ENCODE peak calls at places on chromosomes 13 and 19, in five cellular contexts. E is GM23338; N is stomach; A is CD8-positive, alpha-beta T cell; T is mesendoderm. S is an unnamed sample.

GRCh38 chr19:45305421-45305820 is 17.3 kb downstream of the CKM start:
- DNase-seq in E (peak; percentile 69), N (no peak), A (no peak), T (peak; percentile 61), S (no peak)

GRCh38 chr13:79936368-79937136 is 404.4 kb downstream of the SPRY2 start:
- DNase-seq in E (no peak), N (no peak), A (no peak), T (peak; percentile 37), S (peak; percentile 32)

GRCh38 chr19:20776083-20777076 is at the start of gene ZNF66:
- DNase-seq in E (peak; percentile 100), N (peak; percentile 98), A (peak; percentile 95), T (peak; percentile 99), S (peak; percentile 97)

GRCh38 chr19:47573076-47574026 is at the start of gene ZNF541:
- DNase-seq in E (peak; percentile 43), N (peak; percentile 61), A (peak; percentile 85), T (no peak), S (peak; percentile 38)

GRCh38 chr19:2309734-2310362 is 1.9 kb upstream of the LINGO3 start:
- DNase-seq in E (no peak), N (no peak), A (no peak), T (no peak), S (no peak)

GRCh38 chr19:8451885-8452284 is 7.1 kb downstream of the HNRNPM start:
- DNase-seq in E (no peak), N (no peak), A (peak; percentile 19), T (peak; percentile 76), S (no peak)

GRCh38 chr13:31046711-31047279 is 114.3 kb downstream of the TEX26 start:
- DNase-seq in E (no peak), N (no peak), A (no peak), T (peak; percentile 21), S (no peak)

GRCh38 chr19:55623130-55623868 is 1.1 kb downstream of the ZNF784 start:
- DNase-seq in E (no peak), N (no peak), A (no peak), T (no peak), S (no peak)

GRCh38 chr19:38290631-38291147 is 13.4 kb upstream of the C19orf33 start:
- DNase-seq in E (no peak), N (peak; percentile 95), A (no peak), T (no peak), S (peak; percentile 69)

GRCh38 chr19:1566392-1567115 is 1.6 kb downstream of the MEX3D start:
- DNase-seq in E (peak; percentile 89), N (peak; percentile 71), A (no peak), T (peak; percentile 88), S (peak; percentile 71)

GRCh38 chr13:37011788-37012187 is 11.2 kb downstream of the EXOSC8 start:
- DNase-seq in E (no peak), N (no peak), A (no peak), T (no peak), S (no peak)
- H3K27ac ChIP-seq in E (no peak overlapping the region), N (no peak overlapping the region), A (no peak overlapping the region), T (no peak overlapping the region), S (no peak overlapping the region)

GRCh38 chr13:27135023-27135422 is 36.6 kb downstream of the USP12 start:
- DNase-seq in E (no peak), N (no peak), A (no peak), T (no peak), S (no peak)
- H3K4me1 ChIP-seq in E (peaks cover 68% of the 10 kb centered on the region), N (no peaks in the 10 kb centered on the region), A (peaks cover 29% of the 10 kb centered on the region), T (peaks cover 5% of the 10 kb centered on the region), S (peaks cover 12% of the 10 kb centered on the region)

GRCh38 chr19:3524075-3524842 is 14.7 kb upstream of the TEKTIP1 start:
- DNase-seq in E (no peak), N (no peak), A (no peak), T (no peak), S (no peak)
- H3K36me3 ChIP-seq in E (no peaks in the 10 kb centered on the region), N (peaks cover 86% of the 10 kb centered on the region), A (peaks cover 24% of the 10 kb centered on the region), T (peaks cover 7% of the 10 kb centered on the region), S (peaks cover 59% of the 10 kb centered on the region)

GRCh38 chr13:83065136-83065535 is 817.1 kb downstream of the SLITRK1 start:
- DNase-seq in E (no peak), N (no peak), A (no peak), T (no peak), S (peak; percentile 33)
- H3K27ac ChIP-seq in E (no peak overlapping the region), N (no peak overlapping the region), A (no peak overlapping the region), T (no peak overlapping the region), S (no peak overlapping the region)

GRCh38 chr13:98278068-98278619 is 101.1 kb upstream of the RNF113B start:
- DNase-seq in E (no peak), N (no peak), A (no peak), T (no peak), S (no peak)
- H3K4me1 ChIP-seq in E (peaks cover 52% of the 10 kb centered on the region), N (peaks cover 18% of the 10 kb centered on the region), A (no peaks in the 10 kb centered on the region), T (peaks cover 19% of the 10 kb centered on the region), S (no peaks in the 10 kb centered on the region)

S was measured in lung.